ENCODE peak calls at places on chromosomes 11 and 22, in four cellular contexts. C is esophagus muscularis mucosa, F is Caco-2, I is left lung. D is an unnamed sample.

GRCh38 chr11:102807921-102808320 is 10.0 kb upstream of the MMP1 start:
- DNase-seq in C (no peak), F (peak; percentile 68), I (no peak), D (no peak)

GRCh38 chr11:128584253-128584652 is 3.1 kb downstream of the ETS1 start:
- DNase-seq in C (no peak), F (no peak), I (no peak), D (no peak)

GRCh38 chr11:28606930-28607329 is 498.7 kb downstream of the METTL15 start:
- DNase-seq in C (no peak), F (no peak), I (no peak), D (no peak)

GRCh38 chr11:7186190-7186589 is 65.5 kb upstream of the SYT9 start:
- DNase-seq in C (no peak), F (no peak), I (no peak), D (no peak)

GRCh38 chr11:79383874-79384273 is 57.0 kb downstream of the TENM4 start:
- DNase-seq in C (no peak), F (no peak), I (no peak), D (no peak)

GRCh38 chr11:79263001-79263400 is 177.8 kb downstream of the TENM4 start:
- DNase-seq in C (no peak), F (no peak), I (no peak), D (no peak)

GRCh38 chr11:96306600-96306932 is 36.4 kb downstream of the MAML2 start:
- DNase-seq in C (no peak), F (no peak), I (no peak), D (no peak)

GRCh38 chr22:20066617-20067383 is 13.2 kb upstream of the DGCR8 start:
- DNase-seq in C (no peak), F (no peak), I (no peak), D (no peak)

GRCh38 chr11:5621580-5621979 is 3.2 kb upstream of the TRIM34 start:
- DNase-seq in C (no peak), F (no peak), I (no peak), D (no peak)
- H3K4me1 ChIP-seq in C (peaks cover 34% of the 10 kb centered on the region), F (peaks cover 70% of the 10 kb centered on the region), I (peaks cover 38% of the 10 kb centered on the region), D (peaks cover 19% of the 10 kb centered on the region)

GRCh38 chr22:29041408-29041807 is 20.2 kb downstream of the C22orf31 start:
- DNase-seq in C (no peak), F (no peak), I (no peak), D (no peak)

GRCh38 chr22:29048822-29049654 is 12.6 kb downstream of the C22orf31 start:
- DNase-seq in C (no peak), F (no peak), I (no peak), D (no peak)

GRCh38 chr22:29043906-29044575 is 17.6 kb downstream of the C22orf31 start:
- DNase-seq in C (no peak), F (no peak), I (no peak), D (no peak)

GRCh38 chr22:29040385-29041275 is 21.0 kb downstream of the C22orf31 start:
- DNase-seq in C (no peak), F (peak; percentile 56), I (peak; percentile 55), D (peak; percentile 55)

DNA sequence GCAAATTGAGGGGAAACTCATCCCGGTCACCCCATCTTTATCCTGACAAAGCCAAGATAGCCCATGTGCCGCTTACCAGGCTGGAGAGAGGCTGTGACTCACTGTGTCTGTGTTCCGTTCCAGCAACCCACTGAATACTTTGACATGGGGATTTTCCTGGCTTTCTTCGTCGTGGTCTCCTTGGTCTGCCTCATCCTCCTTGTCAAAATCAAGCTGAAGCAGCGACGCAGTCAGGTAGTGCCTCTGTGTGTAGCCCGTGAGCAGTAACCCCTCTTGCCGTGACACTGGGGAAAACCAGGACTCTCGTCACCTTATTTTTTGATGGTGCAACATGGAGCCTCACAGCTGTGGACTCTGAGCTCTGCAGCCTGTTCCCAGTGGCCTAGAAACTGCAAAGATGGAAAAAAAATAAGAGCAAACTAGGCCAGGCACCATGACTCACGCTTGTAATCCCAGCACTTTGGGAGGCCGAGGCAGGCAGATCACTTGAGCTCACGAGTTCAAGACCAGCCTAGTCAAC is 16.9 kb downstream of the C22orf31 start:
- DNase-seq in C (no peak), F (no peak), I (no peak), D (no peak)
- H3K36me3 ChIP-seq in C (peaks cover 60% of the 10 kb centered on the region), F (peaks cover 8% of the 10 kb centered on the region), I (no peaks in the 10 kb centered on the region), D (no peaks in the 10 kb centered on the region)

GRCh38 chr11:48013269-48013901 is 33.0 kb downstream of the PTPRJ start:
- DNase-seq in C (no peak), F (no peak), I (no peak), D (peak; percentile 52)

GRCh38 chr11:48014917-48015316 is 34.6 kb downstream of the PTPRJ start:
- DNase-seq in C (no peak), F (no peak), I (no peak), D (no peak)

GRCh38 chr11:48007677-48008076 is 27.3 kb downstream of the PTPRJ start:
- DNase-seq in C (no peak), F (no peak), I (peak; percentile 50), D (no peak)

GRCh38 chr11:48012051-48012391 is 31.7 kb downstream of the PTPRJ start:
- DNase-seq in C (no peak), F (no peak), I (no peak), D (peak; percentile 69)

DNA sequence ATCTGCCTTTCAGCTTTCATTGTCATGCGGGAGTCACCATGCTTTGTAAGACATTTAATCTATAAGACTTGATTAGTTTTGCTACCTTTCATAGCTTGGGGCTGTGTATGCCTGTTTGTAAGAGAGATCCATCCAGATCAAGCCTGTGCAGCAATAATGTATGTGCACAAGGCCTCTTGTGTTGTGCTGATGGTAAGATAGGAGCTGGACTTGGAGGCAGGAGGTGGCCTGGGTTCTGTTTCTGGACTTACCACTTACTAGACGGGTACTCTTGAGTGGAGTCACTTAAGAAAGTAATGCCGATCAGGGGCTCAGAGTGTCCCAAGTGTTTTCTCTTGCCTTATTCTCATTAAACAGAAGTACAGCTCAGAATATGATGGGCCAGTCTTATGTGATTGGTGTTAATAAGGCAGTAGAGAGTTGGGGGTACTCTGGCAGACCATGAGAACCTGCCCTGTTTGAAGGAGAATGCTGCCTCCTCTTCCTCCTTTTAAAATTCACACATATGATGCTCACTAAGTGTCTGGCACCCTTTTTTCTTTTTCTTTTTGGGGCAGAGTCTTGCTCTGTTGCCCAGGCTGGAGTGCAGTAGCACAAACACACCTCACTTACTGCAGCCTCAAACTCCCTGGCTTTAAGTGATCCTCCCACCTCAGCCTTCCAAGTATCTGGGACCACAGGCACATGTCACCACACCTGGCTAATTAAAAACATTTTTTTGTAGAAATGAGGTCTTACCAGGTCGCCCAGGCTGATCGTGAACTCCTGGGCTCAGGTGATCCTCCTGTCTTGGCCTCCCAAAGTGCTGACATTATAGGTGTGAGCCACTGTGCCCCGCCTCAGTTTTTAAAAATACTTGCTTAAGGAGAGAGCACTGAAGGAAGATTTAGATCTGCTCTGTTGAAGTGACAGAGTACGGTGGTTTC is 31.0 kb downstream of the PTPRJ start:
- DNase-seq in C (no peak), F (no peak), I (no peak), D (no peak)
- H3K4me3 ChIP-seq in C (no peak overlapping the region), F (no peak overlapping the region), I (no peak overlapping the region), D (no peak overlapping the region)

DNA sequence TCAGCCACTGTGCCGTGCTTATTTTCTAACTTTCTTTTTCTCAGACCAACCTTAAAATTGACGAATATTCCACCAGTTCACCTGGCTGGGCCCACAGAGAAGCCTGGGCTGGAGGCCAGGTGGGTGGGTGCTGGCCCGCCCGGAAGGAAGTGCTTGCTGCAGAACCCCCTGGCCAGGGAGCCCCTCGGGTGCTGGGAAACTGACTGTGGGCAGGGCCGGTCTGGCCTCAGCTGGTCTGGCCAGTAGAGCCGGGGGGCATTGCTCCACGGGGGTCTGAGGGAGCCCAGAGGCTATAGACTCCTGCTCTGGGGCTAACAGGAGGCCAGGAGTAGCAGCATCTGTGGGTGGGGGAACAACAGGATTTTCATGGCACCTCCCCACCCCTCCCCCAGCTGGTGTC is 6.8 kb upstream of the CHID1 start:
- DNase-seq in C (no peak), F (no peak), I (no peak), D (no peak)
- H3K4me1 ChIP-seq in C (peaks cover 10% of the 10 kb centered on the region), F (no peaks in the 10 kb centered on the region), I (no peaks in the 10 kb centered on the region), D (no peaks in the 10 kb centered on the region)

GRCh38 chr11:57552479-57552878 is 15.0 kb downstream of the UBE2L6 start:
- DNase-seq in C (no peak), F (peak; percentile 93), I (no peak), D (no peak)
- H3K36me3 ChIP-seq in C (peaks cover 94% of the 10 kb centered on the region), F (no peaks in the 10 kb centered on the region), I (no peaks in the 10 kb centered on the region), D (peaks cover 69% of the 10 kb centered on the region)

GRCh38 chr11:64741393-64742086 is 2.4 kb downstream of the RASGRP2 start:
- DNase-seq in C (no peak), F (no peak), I (no peak), D (no peak)
- H3K4me3 ChIP-seq in C (peak overlapping the region; percentile 67), F (peak overlapping the region; percentile 59), I (peak overlapping the region; percentile 59), D (peak overlapping the region; percentile 87)

GRCh38 chr11:3124821-3125220 is 40.3 kb downstream of the OSBPL5 start:
- DNase-seq in C (no peak), F (no peak), I (peak; percentile 29), D (no peak)
- H3K4me1 ChIP-seq in C (peaks cover 58% of the 10 kb centered on the region), F (no peaks in the 10 kb centered on the region), I (peaks cover 41% of the 10 kb centered on the region), D (no peaks in the 10 kb centered on the region)

GRCh38 chr11:66705587-66706335 is 23.3 kb downstream of the SPTBN2 start:
- DNase-seq in C (no peak), F (no peak), I (no peak), D (no peak)
- H3K36me3 ChIP-seq in C (peaks cover 6% of the 10 kb centered on the region), F (peaks cover 3% of the 10 kb centered on the region), I (no peaks in the 10 kb centered on the region), D (no peaks in the 10 kb centered on the region)

GRCh38 chr11:68889948-68890446 is 13.6 kb downstream of the MRPL21 start:
- DNase-seq in C (no peak), F (no peak), I (no peak), D (no peak)
- H3K4me3 ChIP-seq in C (no peak overlapping the region), F (no peak overlapping the region), I (no peak overlapping the region), D (no peak overlapping the region)

GRCh38 chr11:71499125-71499524 is 27.9 kb upstream of the KRTAP5-7 start:
- DNase-seq in C (no peak), F (peak; percentile 23), I (no peak), D (no peak)
- H3K4me1 ChIP-seq in C (no peaks in the 10 kb centered on the region), F (no peaks in the 10 kb centered on the region), I (peaks cover 6% of the 10 kb centered on the region), D (no peaks in the 10 kb centered on the region)